ENCODE peak calls at places on chromosomes 2 and 18, in five cellular contexts. One of them, this sample, is unnamed.

GRCh38 chr2:100876231-100876860 is 56.4 kb downstream of the NPAS2 start:
- DNase-seq in IMR-90: peak
- DNase-seq in mesenchymal stem cell: peak
- DNase-seq in H1: no peak
- DNase-seq in neuronal stem cell: no peak
- DNase-seq in this sample: no peak

GRCh38 chr2:65129276-65129612 is 662 bp downstream of the RAB1A start:
- DNase-seq in IMR-90: no peak
- DNase-seq in mesenchymal stem cell: no peak
- DNase-seq in H1: no peak
- DNase-seq in neuronal stem cell: no peak
- DNase-seq in this sample: peak

GRCh38 chr2:28956415-28956826 is 24.7 kb upstream of the TOGARAM2 start:
- DNase-seq in IMR-90: no peak
- DNase-seq in mesenchymal stem cell: peak
- DNase-seq in H1: peak
- DNase-seq in neuronal stem cell: no peak
- DNase-seq in this sample: peak

GRCh38 chr2:47336259-47337238 is 66.4 kb upstream of the MSH2 start:
- DNase-seq in IMR-90: peak
- DNase-seq in mesenchymal stem cell: no peak
- DNase-seq in H1: no peak
- DNase-seq in neuronal stem cell: no peak
- DNase-seq in this sample: peak

GRCh38 chr18:44458777-44459176 is 221.9 kb upstream of the SETBP1 start:
- DNase-seq in IMR-90: peak
- DNase-seq in mesenchymal stem cell: peak
- DNase-seq in H1: no peak
- DNase-seq in neuronal stem cell: no peak
- DNase-seq in this sample: peak

GRCh38 chr2:52445720-52446119 is 1321.9 kb upstream of the CHAC2 start:
- DNase-seq in IMR-90: peak
- DNase-seq in mesenchymal stem cell: no peak
- DNase-seq in H1: no peak
- DNase-seq in neuronal stem cell: no peak
- DNase-seq in this sample: no peak

GRCh38 chr2:231600619-231601355 is 8.1 kb downstream of the TEX44 start:
- DNase-seq in IMR-90: no peak
- DNase-seq in mesenchymal stem cell: no peak
- DNase-seq in H1: no peak
- DNase-seq in neuronal stem cell: no peak
- DNase-seq in this sample: no peak

GRCh38 chr2:70029814-70030409 is 57.4 kb upstream of the PCBP1 start:
- DNase-seq in IMR-90: peak
- DNase-seq in mesenchymal stem cell: peak
- DNase-seq in H1: no peak
- DNase-seq in neuronal stem cell: peak
- DNase-seq in this sample: peak

GRCh38 chr2:29367986-29368677 is 252.9 kb downstream of the CLIP4 start:
- DNase-seq in IMR-90: no peak
- DNase-seq in mesenchymal stem cell: no peak
- DNase-seq in H1: no peak
- DNase-seq in neuronal stem cell: no peak
- DNase-seq in this sample: no peak

GRCh38 chr2:137237055-137237454 is 471.7 kb downstream of the THSD7B start:
- DNase-seq in IMR-90: no peak
- DNase-seq in mesenchymal stem cell: no peak
- DNase-seq in H1: no peak
- DNase-seq in neuronal stem cell: no peak
- DNase-seq in this sample: no peak

GRCh38 chr2:120606931-120607330 is 128.7 kb upstream of the GLI2 start:
- DNase-seq in IMR-90: no peak
- DNase-seq in mesenchymal stem cell: no peak
- DNase-seq in H1: no peak
- DNase-seq in neuronal stem cell: no peak
- DNase-seq in this sample: no peak

GRCh38 chr2:207492461-207492860 is 37.3 kb upstream of the CREB1 start:
- DNase-seq in IMR-90: no peak
- DNase-seq in mesenchymal stem cell: no peak
- DNase-seq in H1: no peak
- DNase-seq in neuronal stem cell: no peak
- DNase-seq in this sample: no peak

GRCh38 chr18:58998421-58999203 is 133.9 kb downstream of the ZNF532 start:
- DNase-seq in IMR-90: peak
- DNase-seq in mesenchymal stem cell: peak
- DNase-seq in H1: no peak
- DNase-seq in neuronal stem cell: no peak
- DNase-seq in this sample: peak

GRCh38 chr2:218074031-218074430 is 5.0 kb downstream of the RUFY4 start:
- DNase-seq in IMR-90: peak
- DNase-seq in mesenchymal stem cell: peak
- DNase-seq in H1: peak
- DNase-seq in neuronal stem cell: peak
- DNase-seq in this sample: peak

GRCh38 chr2:210502997-210503621 is 26.6 kb upstream of the LANCL1 start:
- DNase-seq in IMR-90: peak
- DNase-seq in mesenchymal stem cell: peak
- DNase-seq in H1: peak
- DNase-seq in neuronal stem cell: peak
- DNase-seq in this sample: peak

GRCh38 chr2:237235383-237236095 is 149.8 kb downstream of the COPS8 start:
- DNase-seq in IMR-90: peak
- DNase-seq in mesenchymal stem cell: peak
- DNase-seq in H1: no peak
- DNase-seq in neuronal stem cell: no peak
- DNase-seq in this sample: no peak

GRCh38 chr2:170324640-170325046 is 146.7 kb downstream of the MYO3B start:
- DNase-seq in IMR-90: peak
- DNase-seq in mesenchymal stem cell: peak
- DNase-seq in H1: peak
- DNase-seq in neuronal stem cell: peak
- DNase-seq in this sample: peak

GRCh38 chr2:210782222-210782621 is 225.8 kb downstream of the CPS1 start:
- DNase-seq in IMR-90: no peak
- DNase-seq in mesenchymal stem cell: no peak
- DNase-seq in H1: no peak
- DNase-seq in neuronal stem cell: no peak
- DNase-seq in this sample: no peak

GRCh38 chr18:79748321-79749157 is 49.2 kb upstream of the KCNG2 start:
- DNase-seq in IMR-90: no peak
- DNase-seq in mesenchymal stem cell: no peak
- DNase-seq in H1: no peak
- DNase-seq in neuronal stem cell: no peak
- DNase-seq in this sample: no peak

GRCh38 chr2:104846182-104846954 is 7.5 kb upstream of the POU3F3 start:
- DNase-seq in IMR-90: no peak
- DNase-seq in mesenchymal stem cell: no peak
- DNase-seq in H1: no peak
- DNase-seq in neuronal stem cell: no peak
- DNase-seq in this sample: peak

GRCh38 chr2:222884114-222884764 is 23.4 kb downstream of the ACSL3 start:
- DNase-seq in IMR-90: no peak
- DNase-seq in mesenchymal stem cell: peak
- DNase-seq in H1: no peak
- DNase-seq in neuronal stem cell: no peak
- DNase-seq in this sample: no peak

GRCh38 chr2:169877406-169877805 is 50.2 kb downstream of the UBR3 start:
- DNase-seq in IMR-90: peak
- DNase-seq in mesenchymal stem cell: peak
- DNase-seq in H1: no peak
- DNase-seq in neuronal stem cell: no peak
- DNase-seq in this sample: peak

GRCh38 chr2:174014699-174015070 is 49.5 kb upstream of the SP3 start:
- DNase-seq in IMR-90: no peak
- DNase-seq in mesenchymal stem cell: no peak
- DNase-seq in H1: no peak
- DNase-seq in neuronal stem cell: no peak
- DNase-seq in this sample: peak

GRCh38 chr2:174013310-174013751 is 48.2 kb upstream of the SP3 start:
- DNase-seq in IMR-90: no peak
- DNase-seq in mesenchymal stem cell: no peak
- DNase-seq in H1: no peak
- DNase-seq in neuronal stem cell: no peak
- DNase-seq in this sample: peak

GRCh38 chr2:174014021-174014698 is 49.0 kb upstream of the SP3 start:
- DNase-seq in IMR-90: no peak
- DNase-seq in mesenchymal stem cell: no peak
- DNase-seq in H1: no peak
- DNase-seq in neuronal stem cell: no peak
- DNase-seq in this sample: peak

GRCh38 chr2:174011796-174012195 is 46.6 kb upstream of the SP3 start:
- DNase-seq in IMR-90: no peak
- DNase-seq in mesenchymal stem cell: no peak
- DNase-seq in H1: no peak
- DNase-seq in neuronal stem cell: no peak
- DNase-seq in this sample: no peak

DNA sequence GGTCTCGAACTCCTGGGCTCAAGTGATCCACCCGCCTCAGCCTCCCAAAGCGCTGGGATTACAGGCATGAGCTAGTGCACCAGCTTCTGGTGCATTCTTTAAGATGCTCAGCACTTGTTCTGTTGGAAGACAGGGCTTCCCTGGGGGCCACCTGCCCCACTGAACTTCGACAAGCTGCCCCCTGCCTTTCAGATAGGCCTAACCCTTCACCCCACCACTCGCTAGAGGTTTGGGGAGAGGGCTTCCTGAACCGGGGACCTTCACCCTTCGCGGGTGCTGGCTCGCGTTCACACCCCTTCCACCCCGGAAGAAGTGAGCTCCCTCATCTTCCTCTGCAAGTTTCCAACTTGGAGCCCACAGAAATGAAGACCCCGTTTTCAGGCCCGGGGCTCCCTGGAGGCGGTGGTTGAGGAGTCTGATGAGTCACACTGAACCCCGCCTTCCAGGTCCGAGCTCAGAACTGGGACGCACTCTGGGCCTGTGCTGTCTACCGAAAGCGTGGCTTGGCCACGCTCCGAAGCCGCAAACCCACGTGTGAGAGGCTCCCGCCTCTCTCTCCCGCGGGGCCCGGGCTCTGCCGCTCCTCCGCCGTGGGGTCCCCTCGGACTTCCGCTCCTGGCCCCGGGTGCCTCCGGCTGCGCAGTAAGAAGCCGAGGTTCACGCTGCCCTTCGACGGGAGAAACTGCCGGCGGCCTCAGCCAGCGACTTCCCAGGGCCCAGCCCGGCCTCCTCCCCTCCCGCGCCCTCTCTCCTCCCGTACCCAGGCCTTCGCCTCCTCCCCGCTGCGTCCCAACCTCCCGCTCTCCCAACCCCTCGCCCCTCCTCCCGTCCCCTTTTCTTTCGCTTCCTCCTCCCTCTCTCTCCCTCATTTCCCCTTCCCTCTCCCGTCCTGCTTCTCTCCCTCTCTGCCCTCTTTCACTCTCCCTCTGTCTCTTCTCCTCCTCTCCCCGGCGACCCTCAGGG is 47.5 kb upstream of the SP3 start:
- DNase-seq in IMR-90: no peak
- DNase-seq in mesenchymal stem cell: peak
- DNase-seq in H1: no peak
- DNase-seq in neuronal stem cell: no peak
- DNase-seq in this sample: peak
- H2BK15ac ChIP-seq in IMR-90: peak
- H2BK15ac ChIP-seq in mesenchymal stem cell: peak
- H2BK15ac ChIP-seq in H1: peak
- H2BK15ac ChIP-seq in neuronal stem cell: peak
- H2BK15ac ChIP-seq in this sample: no peak

GRCh38 chr2:98461650-98462049 is 17.0 kb downstream of the INPP4A start:
- DNase-seq in IMR-90: no peak
- DNase-seq in mesenchymal stem cell: no peak
- DNase-seq in H1: no peak
- DNase-seq in neuronal stem cell: no peak
- DNase-seq in this sample: no peak
- H3K4me3 ChIP-seq in IMR-90: no peak
- H3K4me3 ChIP-seq in mesenchymal stem cell: no peak
- H3K4me3 ChIP-seq in H1: no peak
- H3K4me3 ChIP-seq in neuronal stem cell: no peak
- H3K4me3 ChIP-seq in this sample: no peak

GRCh38 chr2:204265701-204266310 is 279.5 kb upstream of the PARD3B start:
- DNase-seq in IMR-90: no peak
- DNase-seq in mesenchymal stem cell: no peak
- DNase-seq in H1: no peak
- DNase-seq in neuronal stem cell: no peak
- DNase-seq in this sample: no peak

GRCh38 chr2:204261776-204262175 is 283.5 kb upstream of the PARD3B start:
- DNase-seq in IMR-90: no peak
- DNase-seq in mesenchymal stem cell: no peak
- DNase-seq in H1: no peak
- DNase-seq in neuronal stem cell: no peak
- DNase-seq in this sample: no peak

GRCh38 chr2:204264746-204265145 is 280.5 kb upstream of the PARD3B start:
- DNase-seq in IMR-90: no peak
- DNase-seq in mesenchymal stem cell: no peak
- DNase-seq in H1: no peak
- DNase-seq in neuronal stem cell: no peak
- DNase-seq in this sample: no peak

GRCh38 chr2:204260906-204261305 is 284.4 kb upstream of the PARD3B start:
- DNase-seq in IMR-90: no peak
- DNase-seq in mesenchymal stem cell: no peak
- DNase-seq in H1: no peak
- DNase-seq in neuronal stem cell: no peak
- DNase-seq in this sample: peak

DNA sequence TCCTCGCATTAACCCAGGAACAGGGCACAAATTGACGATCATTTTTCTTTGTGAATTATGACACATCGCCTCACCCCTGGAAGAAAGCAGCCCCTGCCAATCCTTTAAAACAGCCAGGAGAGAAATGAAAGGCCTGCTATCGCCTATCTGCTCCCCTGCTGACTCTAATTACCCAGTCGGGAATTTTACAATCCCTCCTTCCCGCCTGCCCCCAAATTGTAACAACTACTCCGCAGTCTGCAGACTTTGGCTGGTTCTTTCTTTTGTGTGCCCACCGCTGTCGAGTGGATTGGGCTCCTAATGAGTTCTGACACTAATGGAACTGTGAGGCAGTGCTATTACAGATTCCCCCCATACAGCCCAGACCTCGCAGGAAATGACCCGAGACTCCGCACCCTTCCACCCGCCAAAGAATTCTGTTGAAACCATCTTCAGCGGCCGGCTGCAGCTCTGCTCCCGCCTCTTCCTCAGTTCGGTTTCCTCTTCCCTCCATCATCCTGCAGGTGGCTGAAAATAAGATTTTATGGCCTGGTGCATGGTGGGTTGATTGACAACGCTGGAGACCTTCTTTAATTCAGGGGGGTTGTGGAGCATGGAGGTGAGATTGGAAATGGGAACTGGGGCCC is 281.1 kb upstream of the PARD3B start:
- DNase-seq in IMR-90: no peak
- DNase-seq in mesenchymal stem cell: no peak
- DNase-seq in H1: no peak
- DNase-seq in neuronal stem cell: peak
- DNase-seq in this sample: peak
- H2BK15ac ChIP-seq in IMR-90: no peak
- H2BK15ac ChIP-seq in mesenchymal stem cell: no peak
- H2BK15ac ChIP-seq in H1: peak
- H2BK15ac ChIP-seq in neuronal stem cell: no peak
- H2BK15ac ChIP-seq in this sample: no peak

DNA sequence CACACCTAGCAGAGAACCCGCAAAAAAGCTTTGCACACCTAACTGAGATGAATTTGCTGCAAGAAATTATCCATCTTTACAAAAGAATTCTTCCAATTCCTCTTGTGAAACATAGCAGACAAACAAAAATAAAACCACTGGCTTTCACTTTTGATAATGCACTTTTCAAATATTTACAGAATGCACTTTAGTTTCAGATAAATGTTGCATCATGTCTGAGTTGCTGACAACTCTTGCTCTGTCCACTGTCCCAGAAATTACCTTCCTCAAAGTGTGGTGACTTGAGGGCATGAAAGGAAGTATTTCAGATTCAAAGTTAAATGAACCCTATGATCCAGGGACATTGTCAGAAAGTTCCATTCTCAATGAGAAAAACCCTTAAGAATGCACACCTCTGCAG is 256.2 kb upstream of the PARD3B start:
- DNase-seq in IMR-90: no peak
- DNase-seq in mesenchymal stem cell: no peak
- DNase-seq in H1: no peak
- DNase-seq in neuronal stem cell: no peak
- DNase-seq in this sample: no peak
- H3K4me3 ChIP-seq in IMR-90: no peak
- H3K4me3 ChIP-seq in mesenchymal stem cell: no peak
- H3K4me3 ChIP-seq in H1: no peak
- H3K4me3 ChIP-seq in neuronal stem cell: no peak
- H3K4me3 ChIP-seq in this sample: no peak